ENCODE peak calls at places on chromosomes 5 and 9, in nine cellular contexts. One of them, this sample, is unnamed.

GRCh38 chr5:173707392-173707791 is 90.9 kb upstream of the BOD1 start:
- DNase-seq in PC-3: peak
- DNase-seq in H1: no peak
- DNase-seq in A549: no peak
- DNase-seq in tibial artery: peak
- DNase-seq in PC-9: peak
- DNase-seq in lower lobe of right lung: no peak
- DNase-seq in adrenal gland: peak
- DNase-seq in psoas muscle: peak
- DNase-seq in this sample: peak

GRCh38 chr5:132455614-132456115 is 34.9 kb downstream of the IRF1 start:
- DNase-seq in lower lobe of right lung: no peak
- DNase-seq in adrenal gland: peak
- DNase-seq in tibial artery: peak
- DNase-seq in A549: no peak
- DNase-seq in PC-3: no peak
- DNase-seq in PC-9: no peak
- DNase-seq in psoas muscle: no peak
- DNase-seq in H1: no peak
- DNase-seq in this sample: no peak

GRCh38 chr5:132203464-132203818 is 24.2 kb downstream of the P4HA2 start:
- DNase-seq in psoas muscle: no peak
- DNase-seq in A549: no peak
- DNase-seq in adrenal gland: no peak
- DNase-seq in lower lobe of right lung: no peak
- DNase-seq in PC-3: no peak
- DNase-seq in PC-9: no peak
- DNase-seq in tibial artery: no peak
- DNase-seq in H1: no peak
- DNase-seq in this sample: no peak

GRCh38 chr5:36357391-36357790 is 55.7 kb upstream of the RANBP3L start:
- DNase-seq in adrenal gland: no peak
- DNase-seq in A549: no peak
- DNase-seq in psoas muscle: no peak
- DNase-seq in PC-3: no peak
- DNase-seq in tibial artery: no peak
- DNase-seq in lower lobe of right lung: no peak
- DNase-seq in PC-9: no peak
- DNase-seq in H1: no peak
- DNase-seq in this sample: no peak

GRCh38 chr9:96217358-96217755 is 84.6 kb downstream of the HSD17B3 start:
- DNase-seq in A549: no peak
- DNase-seq in tibial artery: peak
- DNase-seq in PC-3: no peak
- DNase-seq in H1: no peak
- DNase-seq in lower lobe of right lung: no peak
- DNase-seq in PC-9: no peak
- DNase-seq in adrenal gland: peak
- DNase-seq in psoas muscle: no peak
- DNase-seq in this sample: no peak

GRCh38 chr9:93891549-93892310 is 63.4 kb downstream of the BARX1 start:
- DNase-seq in PC-3: no peak
- DNase-seq in adrenal gland: no peak
- DNase-seq in psoas muscle: no peak
- DNase-seq in A549: no peak
- DNase-seq in lower lobe of right lung: peak
- DNase-seq in H1: no peak
- DNase-seq in PC-9: no peak
- DNase-seq in tibial artery: peak
- DNase-seq in this sample: no peak

GRCh38 chr5:68395302-68395701 is 179.7 kb downstream of the PIK3R1 start:
- DNase-seq in PC-9: no peak
- DNase-seq in lower lobe of right lung: no peak
- DNase-seq in psoas muscle: no peak
- DNase-seq in A549: no peak
- DNase-seq in PC-3: no peak
- DNase-seq in tibial artery: no peak
- DNase-seq in adrenal gland: no peak
- DNase-seq in H1: no peak
- DNase-seq in this sample: no peak

GRCh38 chr9:70285981-70286616 is 27.3 kb downstream of the SMC5 start:
- DNase-seq in PC-9: no peak
- DNase-seq in psoas muscle: no peak
- DNase-seq in tibial artery: no peak
- DNase-seq in adrenal gland: no peak
- DNase-seq in PC-3: no peak
- DNase-seq in A549: no peak
- DNase-seq in lower lobe of right lung: no peak
- DNase-seq in H1: no peak
- DNase-seq in this sample: no peak

GRCh38 chr5:153256-153655 is 38.0 kb upstream of the LRRC14B start:
- DNase-seq in tibial artery: no peak
- DNase-seq in lower lobe of right lung: no peak
- DNase-seq in psoas muscle: no peak
- DNase-seq in A549: no peak
- DNase-seq in PC-9: no peak
- DNase-seq in PC-3: peak
- DNase-seq in adrenal gland: peak
- DNase-seq in H1: no peak
- DNase-seq in this sample: no peak

GRCh38 chr9:93300585-93301081 is 116.7 kb downstream of the WNK2 start:
- DNase-seq in A549: no peak
- DNase-seq in tibial artery: peak
- DNase-seq in adrenal gland: peak
- DNase-seq in PC-9: no peak
- DNase-seq in psoas muscle: no peak
- DNase-seq in lower lobe of right lung: no peak
- DNase-seq in PC-3: no peak
- DNase-seq in H1: no peak
- DNase-seq in this sample: no peak

GRCh38 chr9:101465330-101465915 is 29.8 kb upstream of the ALDOB start:
- DNase-seq in A549: peak
- DNase-seq in tibial artery: no peak
- DNase-seq in PC-9: no peak
- DNase-seq in PC-3: peak
- DNase-seq in lower lobe of right lung: peak
- DNase-seq in psoas muscle: no peak
- DNase-seq in adrenal gland: peak
- DNase-seq in H1: no peak
- DNase-seq in this sample: peak

GRCh38 chr5:124580925-124581821 is 165.3 kb downstream of the ZNF608 start:
- DNase-seq in tibial artery: no peak
- DNase-seq in psoas muscle: no peak
- DNase-seq in adrenal gland: no peak
- DNase-seq in H1: peak
- DNase-seq in A549: no peak
- DNase-seq in PC-9: no peak
- DNase-seq in PC-3: no peak
- DNase-seq in lower lobe of right lung: no peak
- DNase-seq in this sample: no peak

GRCh38 chr9:93677061-93677571 is 100.7 kb downstream of the PHF2 start:
- DNase-seq in PC-9: no peak
- DNase-seq in PC-3: no peak
- DNase-seq in H1: peak
- DNase-seq in tibial artery: peak
- DNase-seq in lower lobe of right lung: peak
- DNase-seq in psoas muscle: peak
- DNase-seq in A549: no peak
- DNase-seq in adrenal gland: no peak
- DNase-seq in this sample: no peak

GRCh38 chr9:131849391-131849790 is 109.5 kb upstream of the RAPGEF1 start:
- DNase-seq in H1: no peak
- DNase-seq in psoas muscle: no peak
- DNase-seq in tibial artery: no peak
- DNase-seq in lower lobe of right lung: no peak
- DNase-seq in adrenal gland: no peak
- DNase-seq in PC-3: no peak
- DNase-seq in A549: no peak
- DNase-seq in PC-9: no peak
- DNase-seq in this sample: no peak

GRCh38 chr5:31702709-31703108 is 63.8 kb downstream of the PDZD2 start:
- DNase-seq in tibial artery: no peak
- DNase-seq in PC-9: no peak
- DNase-seq in lower lobe of right lung: no peak
- DNase-seq in A549: no peak
- DNase-seq in adrenal gland: no peak
- DNase-seq in psoas muscle: no peak
- DNase-seq in H1: no peak
- DNase-seq in PC-3: no peak
- DNase-seq in this sample: no peak

GRCh38 chr5:59661939-59662615 is 231.4 kb downstream of the PDE4D start:
- DNase-seq in tibial artery: no peak
- DNase-seq in psoas muscle: no peak
- DNase-seq in H1: no peak
- DNase-seq in lower lobe of right lung: no peak
- DNase-seq in PC-9: no peak
- DNase-seq in A549: no peak
- DNase-seq in PC-3: no peak
- DNase-seq in adrenal gland: no peak
- DNase-seq in this sample: peak
- H3K4me3 ChIP-seq in tibial artery: no peak
- H3K4me3 ChIP-seq in psoas muscle: peak
- H3K4me3 ChIP-seq in H1: no peak
- H3K4me3 ChIP-seq in lower lobe of right lung: peak
- H3K4me3 ChIP-seq in PC-9: no peak
- H3K4me3 ChIP-seq in A549: peak
- H3K4me3 ChIP-seq in PC-3: no peak
- H3K4me3 ChIP-seq in adrenal gland: no peak
- H3K4me3 ChIP-seq in this sample: peak

DNA sequence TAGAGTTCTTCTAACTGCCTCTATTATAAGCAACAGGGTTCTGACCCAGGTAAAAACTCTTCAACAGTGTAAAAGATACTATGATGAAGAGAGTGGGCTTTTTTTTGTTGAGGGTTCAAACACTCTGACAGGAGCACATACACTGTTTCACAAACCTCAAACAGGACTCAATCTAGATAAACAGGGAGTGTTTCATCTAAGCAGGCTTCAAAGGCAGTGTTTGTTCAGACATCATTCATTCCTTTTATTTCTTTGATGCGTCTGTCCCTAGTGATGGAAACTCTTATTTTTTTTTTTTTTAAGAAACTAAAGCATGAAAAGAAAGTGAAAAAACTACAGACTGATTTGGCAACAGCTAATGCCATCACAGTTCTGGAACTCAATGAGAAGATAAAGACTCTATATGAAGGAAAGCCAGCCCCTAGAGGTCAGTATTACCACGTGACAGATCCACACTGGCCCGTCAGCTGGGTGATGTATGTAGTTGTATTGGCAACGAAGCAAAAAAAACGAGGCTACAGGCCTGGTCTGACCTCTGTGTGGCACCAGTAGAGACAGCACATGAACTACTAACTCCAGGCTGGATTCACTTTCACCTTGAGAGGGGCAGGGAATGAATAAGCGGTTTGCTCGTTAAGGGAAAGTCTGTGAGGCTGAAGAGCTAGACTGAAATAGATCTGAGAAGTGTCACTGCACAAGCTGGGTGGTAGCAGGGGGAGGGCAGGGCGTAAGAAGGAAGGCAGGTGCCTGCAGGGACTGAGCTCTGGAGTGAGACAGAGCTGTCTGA is 172.2 kb downstream of the CCDC192 start:
- DNase-seq in PC-3: peak
- DNase-seq in tibial artery: no peak
- DNase-seq in A549: peak
- DNase-seq in H1: peak
- DNase-seq in PC-9: peak
- DNase-seq in psoas muscle: peak
- DNase-seq in lower lobe of right lung: no peak
- DNase-seq in adrenal gland: peak
- DNase-seq in this sample: peak
- TF ChIP-seq CTCF in PC-3: peak
- TF ChIP-seq CTCF in tibial artery: no peak
- TF ChIP-seq CTCF in A549: peak
- TF ChIP-seq CTCF in H1: peak
- TF ChIP-seq CTCF in PC-9: peak
- TF ChIP-seq CTCF in psoas muscle: peak
- TF ChIP-seq CTCF in lower lobe of right lung: peak
- TF ChIP-seq CTCF in adrenal gland: peak
- TF ChIP-seq CTCF in this sample: peak

DNA sequence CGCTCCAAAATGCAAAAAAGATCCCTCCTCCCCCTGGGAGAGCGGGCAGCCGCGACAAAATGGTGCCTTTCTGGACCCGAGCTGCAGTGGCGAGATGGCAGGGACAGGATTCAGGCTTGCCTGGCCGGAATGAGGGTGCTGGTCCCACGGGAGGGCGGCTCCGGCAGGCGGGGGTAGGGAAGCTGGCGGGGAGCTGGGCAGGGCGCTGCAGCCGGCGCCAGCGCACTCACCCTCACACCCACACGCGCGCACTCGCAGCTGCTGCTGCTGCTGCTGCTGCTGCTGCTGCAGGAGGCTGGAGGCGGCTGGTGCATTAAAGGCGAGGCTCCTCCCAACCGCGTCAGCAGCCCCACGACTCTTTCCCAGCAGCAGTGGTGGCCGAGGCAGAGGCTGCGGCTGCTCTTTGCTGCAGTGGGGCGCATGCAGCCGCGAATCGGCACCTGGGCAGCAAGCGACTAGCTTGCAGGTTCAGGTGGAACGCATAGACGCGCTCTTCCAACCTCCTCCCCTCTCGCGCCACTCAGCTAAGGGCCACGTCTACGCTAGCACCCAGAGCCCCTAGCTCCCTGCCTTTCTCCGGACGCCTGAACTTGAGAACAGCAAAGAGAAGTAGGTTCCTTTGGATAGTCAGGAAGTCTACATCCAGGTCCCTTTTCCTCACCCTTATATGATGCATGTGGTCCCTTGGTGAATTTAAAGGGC is at the start of gene PPP2R2B:
- DNase-seq in adrenal gland: peak
- DNase-seq in PC-9: no peak
- DNase-seq in H1: no peak
- DNase-seq in lower lobe of right lung: peak
- DNase-seq in PC-3: peak
- DNase-seq in tibial artery: peak
- DNase-seq in psoas muscle: peak
- DNase-seq in A549: no peak
- DNase-seq in this sample: no peak
- H3K4me3 ChIP-seq in adrenal gland: peak
- H3K4me3 ChIP-seq in PC-9: no peak
- H3K4me3 ChIP-seq in H1: peak
- H3K4me3 ChIP-seq in lower lobe of right lung: peak
- H3K4me3 ChIP-seq in PC-3: peak
- H3K4me3 ChIP-seq in tibial artery: peak
- H3K4me3 ChIP-seq in psoas muscle: peak
- H3K4me3 ChIP-seq in A549: peak
- H3K4me3 ChIP-seq in this sample: no peak

DNA sequence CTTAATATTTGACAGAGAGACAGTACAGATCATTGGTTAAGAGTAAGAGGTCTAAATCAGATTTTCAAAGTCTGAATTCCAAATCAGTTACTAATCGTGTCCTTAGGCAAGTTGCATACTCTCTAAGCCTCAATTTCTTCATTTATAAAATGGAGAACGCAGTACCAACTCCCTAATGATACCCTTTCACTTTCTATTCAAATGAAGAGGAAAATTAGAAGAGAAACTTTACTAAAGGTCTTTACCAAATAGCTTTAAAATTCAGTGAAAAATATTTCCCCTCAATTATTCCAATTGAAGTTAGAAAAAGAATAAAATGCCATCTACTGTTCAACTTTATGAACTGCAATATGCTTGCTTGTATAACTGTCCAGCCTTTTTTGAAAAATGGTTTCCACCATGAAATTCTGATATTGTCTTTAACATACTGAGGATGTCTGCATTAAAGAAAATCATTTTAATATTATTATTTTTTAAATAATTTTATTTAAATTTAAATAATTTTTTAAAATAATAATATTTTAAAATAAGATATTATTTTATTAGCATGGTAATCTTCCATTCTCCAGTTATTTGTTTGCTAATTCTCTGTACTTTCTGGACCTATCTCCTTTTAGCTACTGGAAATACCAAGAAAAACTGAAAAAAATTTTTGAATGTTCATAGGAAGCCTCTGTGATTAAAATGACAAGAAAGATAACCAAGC is 36.0 kb downstream of the POC5 start:
- DNase-seq in A549: peak
- DNase-seq in PC-9: no peak
- DNase-seq in tibial artery: no peak
- DNase-seq in psoas muscle: no peak
- DNase-seq in adrenal gland: no peak
- DNase-seq in lower lobe of right lung: no peak
- DNase-seq in H1: no peak
- DNase-seq in PC-3: peak
- DNase-seq in this sample: peak
- TF ChIP-seq CTCF in A549: peak
- TF ChIP-seq CTCF in PC-9: peak
- TF ChIP-seq CTCF in tibial artery: peak
- TF ChIP-seq CTCF in psoas muscle: peak
- TF ChIP-seq CTCF in adrenal gland: peak
- TF ChIP-seq CTCF in lower lobe of right lung: peak
- TF ChIP-seq CTCF in H1: peak
- TF ChIP-seq CTCF in PC-3: peak
- TF ChIP-seq CTCF in this sample: peak